ENCODE peak calls at places on chromosomes 5 and 9, in six cellular contexts. U is stimulated activated CD4-positive, alpha-beta T cell treated with anti-CD3 and anti-CD28 coated beads, Interleukin-1b, Interleukin-23, amount 100 ng/mL, for 1 hour; K is heart left ventricle; I is progenitor cell of endocrine pancreas; G is HEK293T; R is GM12892. T is an unnamed sample.

GRCh38 chr5:173633304-173633703 is 16.9 kb upstream of the BOD1 start:
- DNase-seq in U (no peak), K (no peak), I (no peak), G (no peak), R (no peak), T (no peak)

GRCh38 chr5:128271859-128272446 is 188.4 kb downstream of the SLC12A2 start:
- DNase-seq in U (no peak), K (peak; percentile 31), I (no peak), G (no peak), R (no peak), T (peak; percentile 59)

GRCh38 chr5:136525546-136525945 is 160.2 kb upstream of the TRPC7 start:
- DNase-seq in U (no peak), K (no peak), I (no peak), G (no peak), R (no peak), T (no peak)

GRCh38 chr9:126861707-126862460 is 1.4 kb downstream of the ZBTB34 start:
- DNase-seq in U (no peak), K (no peak), I (no peak), G (no peak), R (no peak), T (no peak)

GRCh38 chr5:154038241-154038603 is 488 bp downstream of the FAM114A2 start:
- DNase-seq in U (peak; percentile 10), K (no peak), I (no peak), G (peak; percentile 48), R (peak; percentile 20), T (peak; percentile 9)

GRCh38 chr9:38263534-38263933 is 129.0 kb upstream of the ALDH1B1 start:
- DNase-seq in U (no peak), K (no peak), I (no peak), G (no peak), R (no peak), T (peak; percentile 45)

GRCh38 chr5:158174918-158175663 is 316.1 kb upstream of the CLINT1 start:
- DNase-seq in U (peak; percentile 37), K (peak; percentile 81), I (peak; percentile 68), G (peak; percentile 77), R (peak; percentile 40), T (peak; percentile 71)

GRCh38 chr5:142012792-142013388 is at the start of gene GNPDA1:
- DNase-seq in U (peak; percentile 34), K (peak; percentile 88), I (peak; percentile 66), G (peak; percentile 86), R (peak; percentile 77), T (peak; percentile 74)

GRCh38 chr5:10353241-10354047 is at the start of gene MARCHF6:
- DNase-seq in U (peak; percentile 93), K (peak; percentile 96), I (peak; percentile 95), G (peak; percentile 83), R (peak; percentile 65), T (peak; percentile 94)

GRCh38 chr9:93151097-93151784 is 17.2 kb upstream of the NINJ1 start:
- DNase-seq in U (no peak), K (no peak), I (no peak), G (no peak), R (no peak), T (no peak)

GRCh38 chr5:123454236-123454911 is 31.2 kb upstream of the CEP120 start:
- DNase-seq in U (no peak), K (no peak), I (no peak), G (no peak), R (no peak), T (no peak)

GRCh38 chr5:135453613-135454012 is 1.5 kb upstream of the TIFAB start:
- DNase-seq in U (no peak), K (no peak), I (no peak), G (no peak), R (no peak), T (no peak)

GRCh38 chr5:95403996-95404395 is 12.8 kb downstream of the FAM81B start:
- DNase-seq in U (no peak), K (no peak), I (no peak), G (peak; percentile 12), R (no peak), T (peak; percentile 14)

GRCh38 chr5:172417983-172418630 is 36.2 kb downstream of the SH3PXD2B start:
- DNase-seq in U (no peak), K (peak; percentile 92), I (no peak), G (no peak), R (no peak), T (no peak)

GRCh38 chr9:124290743-124291554 is 33.2 kb downstream of the NEK6 start:
- DNase-seq in U (no peak), K (no peak), I (no peak), G (no peak), R (no peak), T (no peak)

GRCh38 chr9:18791074-18791473 is 241.9 kb downstream of the SAXO1 start:
- DNase-seq in U (no peak), K (no peak), I (peak; percentile 48), G (peak; percentile 79), R (no peak), T (peak; percentile 77)

GRCh38 chr9:116452227-116452626 is 234.9 kb upstream of the TRIM32 start:
- DNase-seq in U (no peak), K (no peak), I (no peak), G (no peak), R (no peak), T (no peak)

GRCh38 chr5:39224196-39224754 is 4.9 kb upstream of the FYB1 start:
- DNase-seq in U (no peak), K (no peak), I (no peak), G (no peak), R (no peak), T (no peak)

GRCh38 chr9:107559499-107560086 is 70.0 kb upstream of the KLF4 start:
- DNase-seq in U (no peak), K (no peak), I (no peak), G (no peak), R (no peak), T (no peak)

GRCh38 chr9:132694144-132694543 is 23.9 kb downstream of the GTF3C4 start:
- DNase-seq in U (no peak), K (no peak), I (no peak), G (no peak), R (no peak), T (peak; percentile 45)

GRCh38 chr9:17005085-17005484 is 129.8 kb upstream of the CNTLN start:
- DNase-seq in U (no peak), K (peak; percentile 37), I (no peak), G (peak; percentile 21), R (no peak), T (peak; percentile 45)

GRCh38 chr5:65133473-65134110 is 348.1 kb downstream of the ADAMTS6 start:
- DNase-seq in U (no peak), K (no peak), I (no peak), G (no peak), R (no peak), T (no peak)

GRCh38 chr9:126128494-126129142 is 198.0 kb upstream of the MVB12B start:
- DNase-seq in U (no peak), K (no peak), I (no peak), G (no peak), R (no peak), T (no peak)

GRCh38 chr5:1103505-1104326 is 8.1 kb downstream of the SLC12A7 start:
- DNase-seq in U (no peak), K (peak; percentile 90), I (no peak), G (no peak), R (no peak), T (no peak)

GRCh38 chr5:1753490-1753889 is 46.1 kb downstream of the MRPL36 start:
- DNase-seq in U (no peak), K (no peak), I (no peak), G (no peak), R (no peak), T (no peak)

GRCh38 chr9:91043041-91043740 is 241.6 kb downstream of the SYK start:
- DNase-seq in U (no peak), K (no peak), I (no peak), G (no peak), R (no peak), T (no peak)

GRCh38 chr5:143182106-143182505 is 221.4 kb downstream of the NR3C1 start:
- DNase-seq in U (no peak), K (no peak), I (no peak), G (no peak), R (no peak), T (no peak)

GRCh38 chr5:139711067-139711851 is 63.1 kb downstream of the CXXC5 start:
- DNase-seq in U (no peak), K (peak; percentile 51), I (no peak), G (peak; percentile 67), R (no peak), T (peak; percentile 34)

GRCh38 chr5:148014276-148014675 is 49.5 kb upstream of the SPINK5 start:
- DNase-seq in U (no peak), K (no peak), I (no peak), G (no peak), R (no peak), T (no peak)

T was measured in SK-MEL-5.